ENCODE peak calls at places on chromosomes 5 and 9, in five cellular contexts. H is activated CD4-positive, alpha-beta T cell treated with anti-CD3 and anti-CD28 coated beads, Interleukin-2, amount 50 U/mL, for 1 hour; J is nucleus accumbens; Q is SJSA1; N is neural progenitor cell. K is an unnamed sample.

GRCh38 chr5:41392016-41392415 is 118.4 kb downstream of the PLCXD3 start:
- DNase-seq in H (no peak), Q (no peak), N (no peak), J (no peak), K (no peak)

GRCh38 chr9:136748656-136749551 is 579 bp upstream of the LCN6 start:
- DNase-seq in J (no peak), Q (no peak), N (no peak), H (no peak), K (no peak)

GRCh38 chr5:123670981-123671557 is 159.1 kb downstream of the CSNK1G3 start:
- DNase-seq in J (no peak), N (peak; percentile 61), H (peak; percentile 41), Q (peak; percentile 82), K (peak; percentile 9)

GRCh38 chr5:75053286-75054109 is 1.1 kb upstream of the GCNT4 start:
- DNase-seq in N (peak; percentile 80), H (peak; percentile 59), J (no peak), Q (peak; percentile 86), K (peak; percentile 79)

GRCh38 chr9:82332774-82333152 is 344.2 kb downstream of the SPATA31D1 start:
- DNase-seq in H (no peak), Q (peak; percentile 13), N (no peak), J (no peak), K (no peak)

GRCh38 chr5:179732918-179733763 is 519 bp downstream of the MAML1 start:
- DNase-seq in N (peak; percentile 52), Q (peak; percentile 70), H (peak; percentile 47), J (peak; percentile 21), K (peak; percentile 27)

GRCh38 chr9:109821711-109822110 is 41.7 kb downstream of the PALM2AKAP2 start:
- DNase-seq in H (no peak), J (no peak), N (no peak), Q (peak; percentile 20), K (peak; percentile 28)

GRCh38 chr9:91047529-91047928 is 245.9 kb downstream of the SYK start:
- DNase-seq in J (no peak), H (no peak), N (no peak), Q (no peak), K (no peak)

GRCh38 chr5:144156767-144157171 is 13.7 kb downstream of the YIPF5 start:
- DNase-seq in J (no peak), H (no peak), Q (no peak), N (no peak), K (no peak)

K was measured in HCEC 1CT.